ENCODE peak calls at places on chromosomes 1 and 21, in eight cellular contexts. J is posterior vena cava, R is thoracic aorta, C is iPS DF 6.9, G is omental fat pad, F is heart left ventricle, V is hippocampal formation, S is uterus. I is an unnamed sample.

GRCh38 chr1:15757575-15758401 is 807 bp upstream of the FBLIM1 start:
- DNase-seq in C (no peak), R (no peak), V (no peak), S (no peak), F (peak), J (no peak), G (no peak), I (no peak)

GRCh38 chr1:96722161-96722908 is 751 bp downstream of the PTBP2 start:
- DNase-seq in S (peak), V (peak), G (no peak), C (no peak), J (peak), R (peak), F (peak), I (peak)

GRCh38 chr1:236142358-236143103 is at the start of gene GPR137B:
- DNase-seq in V (peak), G (no peak), F (peak), R (no peak), C (no peak), S (peak), J (no peak), I (no peak)

GRCh38 chr1:248114890-248115289 is 19.9 kb downstream of the OR2L13 start:
- DNase-seq in S (no peak), F (no peak), V (no peak), C (no peak), J (no peak), G (no peak), R (no peak), I (no peak)

GRCh38 chr1:95671098-95671497 is 437.1 kb downstream of the RWDD3 start:
- DNase-seq in S (no peak), G (no peak), V (no peak), R (no peak), C (no peak), J (no peak), F (no peak), I (no peak)

GRCh38 chr1:211332839-211333238 is 6.2 kb downstream of the TRAF5 start:
- DNase-seq in V (no peak), G (no peak), C (no peak), R (no peak), F (no peak), J (no peak), S (no peak), I (no peak)

GRCh38 chr1:204929487-204930185 is 59.0 kb downstream of the NFASC start:
- DNase-seq in J (no peak), R (no peak), C (no peak), G (no peak), F (no peak), V (no peak), S (no peak), I (no peak)

GRCh38 chr1:98903261-98903660 is 101.4 kb downstream of the PLPPR5 start:
- DNase-seq in V (no peak), F (no peak), G (no peak), R (no peak), C (no peak), J (no peak), S (no peak), I (no peak)

GRCh38 chr21:31347435-31348032 is 3.5 kb upstream of the TIAM1 start:
- DNase-seq in S (no peak), V (peak), F (no peak), J (no peak), G (no peak), C (no peak), R (no peak), I (no peak)

GRCh38 chr1:201714542-201715276 is 114.2 kb upstream of the IPO9 start:
- DNase-seq in S (peak), V (no peak), R (peak), F (peak), J (peak), C (no peak), G (peak), I (peak)

GRCh38 chr1:225880210-225880584 is 2.0 kb downstream of the TMEM63A start:
- DNase-seq in S (no peak), J (no peak), R (no peak), C (no peak), V (peak), F (peak), G (no peak), I (no peak)

GRCh38 chr1:112172294-112172882 is 182.9 kb upstream of the KCND3 start:
- DNase-seq in F (peak), V (no peak), J (no peak), G (no peak), C (peak), R (no peak), S (peak), I (peak)

GRCh38 chr1:205920861-205921558 is 22.2 kb downstream of the SLC26A9 start:
- DNase-seq in S (no peak), F (no peak), C (no peak), V (no peak), R (no peak), G (no peak), J (no peak), I (no peak)

I was measured in adrenal gland.